ENCODE peak calls at places on chromosomes 16 and 17, in ten cellular contexts. One of them, this sample, is unnamed.

GRCh38 chr17:75785770-75786538 is 1.3 kb downstream of the UNK start:
- DNase-seq in H1: no peak
- DNase-seq in stimulated activated naive CD8-positive, alpha-beta T cell treated with anti-CD3 and anti-CD28 coated beads, Interleukin-15, Interleukin-2, amounts not matched to agents 100 U/mL and 50 U/mL, for 24 hours: no peak
- DNase-seq in GM03348: peak; percentile 42
- DNase-seq in T-helper 17 cell: no peak
- DNase-seq in B cell: no peak
- DNase-seq in stimulated activated CD8-positive, alpha-beta memory T cell treated with anti-CD3 and anti-CD28 coated beads, Interleukin-12 subunit alpha, Interleukin-12 subunit beta, amount 100 ng/mL, for 4 hours: no peak
- DNase-seq in BJ: no peak
- DNase-seq in pancreas: no peak
- DNase-seq in activated naive CD8-positive, alpha-beta T cell treated with anti-CD3 and anti-CD28 coated beads for 36 hours: no peak
- DNase-seq in this sample: no peak

GRCh38 chr16:19245326-19245925 is 40.1 kb upstream of the CLEC19A start:
- DNase-seq in H1: no peak
- DNase-seq in stimulated activated naive CD8-positive, alpha-beta T cell treated with anti-CD3 and anti-CD28 coated beads, Interleukin-15, Interleukin-2, amounts not matched to agents 100 U/mL and 50 U/mL, for 24 hours: no peak
- DNase-seq in GM03348: no peak
- DNase-seq in T-helper 17 cell: no peak
- DNase-seq in B cell: no peak
- DNase-seq in stimulated activated CD8-positive, alpha-beta memory T cell treated with anti-CD3 and anti-CD28 coated beads, Interleukin-12 subunit alpha, Interleukin-12 subunit beta, amount 100 ng/mL, for 4 hours: no peak
- DNase-seq in BJ: no peak
- DNase-seq in pancreas: no peak
- DNase-seq in activated naive CD8-positive, alpha-beta T cell treated with anti-CD3 and anti-CD28 coated beads for 36 hours: no peak
- DNase-seq in this sample: no peak

GRCh38 chr16:24689128-24689527 is 40.3 kb upstream of the TNRC6A start:
- DNase-seq in H1: no peak
- DNase-seq in stimulated activated naive CD8-positive, alpha-beta T cell treated with anti-CD3 and anti-CD28 coated beads, Interleukin-15, Interleukin-2, amounts not matched to agents 100 U/mL and 50 U/mL, for 24 hours: no peak
- DNase-seq in GM03348: peak; percentile 65
- DNase-seq in T-helper 17 cell: no peak
- DNase-seq in B cell: no peak
- DNase-seq in stimulated activated CD8-positive, alpha-beta memory T cell treated with anti-CD3 and anti-CD28 coated beads, Interleukin-12 subunit alpha, Interleukin-12 subunit beta, amount 100 ng/mL, for 4 hours: no peak
- DNase-seq in BJ: no peak
- DNase-seq in pancreas: no peak
- DNase-seq in activated naive CD8-positive, alpha-beta T cell treated with anti-CD3 and anti-CD28 coated beads for 36 hours: no peak
- DNase-seq in this sample: peak; percentile 45

GRCh38 chr17:35557353-35557752 is 3.3 kb downstream of the SLFN14 start:
- DNase-seq in H1: no peak
- DNase-seq in stimulated activated naive CD8-positive, alpha-beta T cell treated with anti-CD3 and anti-CD28 coated beads, Interleukin-15, Interleukin-2, amounts not matched to agents 100 U/mL and 50 U/mL, for 24 hours: no peak
- DNase-seq in GM03348: no peak
- DNase-seq in T-helper 17 cell: no peak
- DNase-seq in B cell: no peak
- DNase-seq in stimulated activated CD8-positive, alpha-beta memory T cell treated with anti-CD3 and anti-CD28 coated beads, Interleukin-12 subunit alpha, Interleukin-12 subunit beta, amount 100 ng/mL, for 4 hours: no peak
- DNase-seq in BJ: no peak
- DNase-seq in pancreas: no peak
- DNase-seq in activated naive CD8-positive, alpha-beta T cell treated with anti-CD3 and anti-CD28 coated beads for 36 hours: no peak
- DNase-seq in this sample: no peak

GRCh38 chr17:9512323-9513168 is 63.1 kb downstream of the STX8 start:
- DNase-seq in H1: no peak
- DNase-seq in stimulated activated naive CD8-positive, alpha-beta T cell treated with anti-CD3 and anti-CD28 coated beads, Interleukin-15, Interleukin-2, amounts not matched to agents 100 U/mL and 50 U/mL, for 24 hours: no peak
- DNase-seq in GM03348: no peak
- DNase-seq in T-helper 17 cell: no peak
- DNase-seq in B cell: no peak
- DNase-seq in stimulated activated CD8-positive, alpha-beta memory T cell treated with anti-CD3 and anti-CD28 coated beads, Interleukin-12 subunit alpha, Interleukin-12 subunit beta, amount 100 ng/mL, for 4 hours: no peak
- DNase-seq in BJ: no peak
- DNase-seq in pancreas: no peak
- DNase-seq in activated naive CD8-positive, alpha-beta T cell treated with anti-CD3 and anti-CD28 coated beads for 36 hours: no peak
- DNase-seq in this sample: no peak

GRCh38 chr17:41687828-41688640 is 651 bp upstream of the EIF1 start:
- DNase-seq in H1: peak; percentile 48
- DNase-seq in stimulated activated naive CD8-positive, alpha-beta T cell treated with anti-CD3 and anti-CD28 coated beads, Interleukin-15, Interleukin-2, amounts not matched to agents 100 U/mL and 50 U/mL, for 24 hours: peak; percentile 70
- DNase-seq in GM03348: no peak
- DNase-seq in T-helper 17 cell: no peak
- DNase-seq in B cell: no peak
- DNase-seq in stimulated activated CD8-positive, alpha-beta memory T cell treated with anti-CD3 and anti-CD28 coated beads, Interleukin-12 subunit alpha, Interleukin-12 subunit beta, amount 100 ng/mL, for 4 hours: peak; percentile 27
- DNase-seq in BJ: no peak
- DNase-seq in pancreas: no peak
- DNase-seq in activated naive CD8-positive, alpha-beta T cell treated with anti-CD3 and anti-CD28 coated beads for 36 hours: peak; percentile 58
- DNase-seq in this sample: peak; percentile 64

GRCh38 chr16:85847681-85848601 is 48.4 kb downstream of the COX4I1 start:
- DNase-seq in H1: no peak
- DNase-seq in stimulated activated naive CD8-positive, alpha-beta T cell treated with anti-CD3 and anti-CD28 coated beads, Interleukin-15, Interleukin-2, amounts not matched to agents 100 U/mL and 50 U/mL, for 24 hours: no peak
- DNase-seq in GM03348: no peak
- DNase-seq in T-helper 17 cell: no peak
- DNase-seq in B cell: peak; percentile 7
- DNase-seq in stimulated activated CD8-positive, alpha-beta memory T cell treated with anti-CD3 and anti-CD28 coated beads, Interleukin-12 subunit alpha, Interleukin-12 subunit beta, amount 100 ng/mL, for 4 hours: no peak
- DNase-seq in BJ: no peak
- DNase-seq in pancreas: no peak
- DNase-seq in activated naive CD8-positive, alpha-beta T cell treated with anti-CD3 and anti-CD28 coated beads for 36 hours: no peak
- DNase-seq in this sample: no peak

GRCh38 chr17:10631048-10631700 is 25.9 kb downstream of the MYH3 start:
- DNase-seq in H1: peak; percentile 85
- DNase-seq in stimulated activated naive CD8-positive, alpha-beta T cell treated with anti-CD3 and anti-CD28 coated beads, Interleukin-15, Interleukin-2, amounts not matched to agents 100 U/mL and 50 U/mL, for 24 hours: peak; percentile 53
- DNase-seq in GM03348: peak; percentile 72
- DNase-seq in T-helper 17 cell: no peak
- DNase-seq in B cell: peak; percentile 52
- DNase-seq in stimulated activated CD8-positive, alpha-beta memory T cell treated with anti-CD3 and anti-CD28 coated beads, Interleukin-12 subunit alpha, Interleukin-12 subunit beta, amount 100 ng/mL, for 4 hours: no peak
- DNase-seq in BJ: no peak
- DNase-seq in pancreas: no peak
- DNase-seq in activated naive CD8-positive, alpha-beta T cell treated with anti-CD3 and anti-CD28 coated beads for 36 hours: peak; percentile 28
- DNase-seq in this sample: peak; percentile 37

GRCh38 chr17:64622931-64623654 is 39.0 kb downstream of the SMURF2 start:
- DNase-seq in H1: no peak
- DNase-seq in stimulated activated naive CD8-positive, alpha-beta T cell treated with anti-CD3 and anti-CD28 coated beads, Interleukin-15, Interleukin-2, amounts not matched to agents 100 U/mL and 50 U/mL, for 24 hours: no peak
- DNase-seq in GM03348: peak; percentile 69
- DNase-seq in T-helper 17 cell: no peak
- DNase-seq in B cell: no peak
- DNase-seq in stimulated activated CD8-positive, alpha-beta memory T cell treated with anti-CD3 and anti-CD28 coated beads, Interleukin-12 subunit alpha, Interleukin-12 subunit beta, amount 100 ng/mL, for 4 hours: no peak
- DNase-seq in BJ: peak; percentile 47
- DNase-seq in pancreas: no peak
- DNase-seq in activated naive CD8-positive, alpha-beta T cell treated with anti-CD3 and anti-CD28 coated beads for 36 hours: no peak
- DNase-seq in this sample: peak; percentile 74

GRCh38 chr17:57648720-57649119 is 96.4 kb downstream of the CCDC182 start:
- DNase-seq in H1: no peak
- DNase-seq in stimulated activated naive CD8-positive, alpha-beta T cell treated with anti-CD3 and anti-CD28 coated beads, Interleukin-15, Interleukin-2, amounts not matched to agents 100 U/mL and 50 U/mL, for 24 hours: no peak
- DNase-seq in GM03348: no peak
- DNase-seq in T-helper 17 cell: no peak
- DNase-seq in B cell: no peak
- DNase-seq in stimulated activated CD8-positive, alpha-beta memory T cell treated with anti-CD3 and anti-CD28 coated beads, Interleukin-12 subunit alpha, Interleukin-12 subunit beta, amount 100 ng/mL, for 4 hours: no peak
- DNase-seq in BJ: no peak
- DNase-seq in pancreas: no peak
- DNase-seq in activated naive CD8-positive, alpha-beta T cell treated with anti-CD3 and anti-CD28 coated beads for 36 hours: no peak
- DNase-seq in this sample: no peak

GRCh38 chr17:68514809-68515208 is 2.6 kb downstream of the PRKAR1A start:
- DNase-seq in H1: no peak
- DNase-seq in stimulated activated naive CD8-positive, alpha-beta T cell treated with anti-CD3 and anti-CD28 coated beads, Interleukin-15, Interleukin-2, amounts not matched to agents 100 U/mL and 50 U/mL, for 24 hours: no peak
- DNase-seq in GM03348: peak; percentile 11
- DNase-seq in T-helper 17 cell: no peak
- DNase-seq in B cell: no peak
- DNase-seq in stimulated activated CD8-positive, alpha-beta memory T cell treated with anti-CD3 and anti-CD28 coated beads, Interleukin-12 subunit alpha, Interleukin-12 subunit beta, amount 100 ng/mL, for 4 hours: no peak
- DNase-seq in BJ: no peak
- DNase-seq in pancreas: no peak
- DNase-seq in activated naive CD8-positive, alpha-beta T cell treated with anti-CD3 and anti-CD28 coated beads for 36 hours: no peak
- DNase-seq in this sample: no peak

GRCh38 chr17:19833914-19834313 is 33.8 kb downstream of the ULK2 start:
- DNase-seq in H1: no peak
- DNase-seq in stimulated activated naive CD8-positive, alpha-beta T cell treated with anti-CD3 and anti-CD28 coated beads, Interleukin-15, Interleukin-2, amounts not matched to agents 100 U/mL and 50 U/mL, for 24 hours: no peak
- DNase-seq in GM03348: no peak
- DNase-seq in T-helper 17 cell: no peak
- DNase-seq in B cell: no peak
- DNase-seq in stimulated activated CD8-positive, alpha-beta memory T cell treated with anti-CD3 and anti-CD28 coated beads, Interleukin-12 subunit alpha, Interleukin-12 subunit beta, amount 100 ng/mL, for 4 hours: no peak
- DNase-seq in BJ: no peak
- DNase-seq in pancreas: no peak
- DNase-seq in activated naive CD8-positive, alpha-beta T cell treated with anti-CD3 and anti-CD28 coated beads for 36 hours: no peak
- DNase-seq in this sample: no peak

GRCh38 chr16:25922438-25922837 is 230.7 kb downstream of the HS3ST4 start:
- DNase-seq in H1: no peak
- DNase-seq in stimulated activated naive CD8-positive, alpha-beta T cell treated with anti-CD3 and anti-CD28 coated beads, Interleukin-15, Interleukin-2, amounts not matched to agents 100 U/mL and 50 U/mL, for 24 hours: no peak
- DNase-seq in GM03348: no peak
- DNase-seq in T-helper 17 cell: no peak
- DNase-seq in B cell: no peak
- DNase-seq in stimulated activated CD8-positive, alpha-beta memory T cell treated with anti-CD3 and anti-CD28 coated beads, Interleukin-12 subunit alpha, Interleukin-12 subunit beta, amount 100 ng/mL, for 4 hours: no peak
- DNase-seq in BJ: no peak
- DNase-seq in pancreas: no peak
- DNase-seq in activated naive CD8-positive, alpha-beta T cell treated with anti-CD3 and anti-CD28 coated beads for 36 hours: no peak
- DNase-seq in this sample: no peak

GRCh38 chr17:2794116-2794803 is 2.0 kb upstream of the RAP1GAP2 start:
- DNase-seq in H1: no peak
- DNase-seq in stimulated activated naive CD8-positive, alpha-beta T cell treated with anti-CD3 and anti-CD28 coated beads, Interleukin-15, Interleukin-2, amounts not matched to agents 100 U/mL and 50 U/mL, for 24 hours: no peak
- DNase-seq in GM03348: no peak
- DNase-seq in T-helper 17 cell: no peak
- DNase-seq in B cell: no peak
- DNase-seq in stimulated activated CD8-positive, alpha-beta memory T cell treated with anti-CD3 and anti-CD28 coated beads, Interleukin-12 subunit alpha, Interleukin-12 subunit beta, amount 100 ng/mL, for 4 hours: no peak
- DNase-seq in BJ: no peak
- DNase-seq in pancreas: no peak
- DNase-seq in activated naive CD8-positive, alpha-beta T cell treated with anti-CD3 and anti-CD28 coated beads for 36 hours: no peak
- DNase-seq in this sample: no peak

GRCh38 chr17:3603119-3603869 is 5.9 kb downstream of the TRPV1 start:
- DNase-seq in H1: no peak
- DNase-seq in stimulated activated naive CD8-positive, alpha-beta T cell treated with anti-CD3 and anti-CD28 coated beads, Interleukin-15, Interleukin-2, amounts not matched to agents 100 U/mL and 50 U/mL, for 24 hours: no peak
- DNase-seq in GM03348: peak; percentile 82
- DNase-seq in T-helper 17 cell: no peak
- DNase-seq in B cell: no peak
- DNase-seq in stimulated activated CD8-positive, alpha-beta memory T cell treated with anti-CD3 and anti-CD28 coated beads, Interleukin-12 subunit alpha, Interleukin-12 subunit beta, amount 100 ng/mL, for 4 hours: no peak
- DNase-seq in BJ: peak; percentile 62
- DNase-seq in pancreas: no peak
- DNase-seq in activated naive CD8-positive, alpha-beta T cell treated with anti-CD3 and anti-CD28 coated beads for 36 hours: no peak
- DNase-seq in this sample: peak; percentile 27

This sample was measured in HTR-8/SVneo.